ENCODE peak calls at places on chromosomes 13 and 19, in five cellular contexts. S is NCI-H1417; D is ecto neural progenitor cell; F is SHP77 treated with DMSO at 0.1 percent for 48 hours; Y is stimulated activated CD8-positive, alpha-beta memory T cell treated with anti-CD3 and anti-CD28 coated beads, Interleukin-2, amount 100 ng/mL, for 1 hour. C is an unnamed sample.

GRCh38 chr19:48896191-48896720 is 2.3 kb downstream of the TULP2 start:
- DNase-seq in S (no peak), D (peak), F (no peak), Y (no peak), C (no peak)

GRCh38 chr13:40987606-40988280 is 31.4 kb downstream of the ELF1 start:
- DNase-seq in S (no peak), D (no peak), F (no peak), Y (no peak), C (no peak)

GRCh38 chr13:90721937-90722336 is 625.5 kb upstream of the MIR17HG start:
- DNase-seq in S (no peak), D (no peak), F (no peak), Y (no peak), C (peak)

GRCh38 chr13:96781141-96781540 is 213.1 kb downstream of the OXGR1 start:
- DNase-seq in S (no peak), D (no peak), F (no peak), Y (no peak), C (no peak)

GRCh38 chr19:5001547-5002131 is 32.7 kb downstream of the KDM4B start:
- DNase-seq in S (no peak), D (no peak), F (peak), Y (no peak), C (no peak)

GRCh38 chr13:65892859-65893258 is 1337.3 kb downstream of the PCDH9 start:
- DNase-seq in S (no peak), D (no peak), F (no peak), Y (no peak), C (no peak)

GRCh38 chr19:12800873-12801465 is 631 bp downstream of the PRDX2 start:
- DNase-seq in S (peak), D (peak), F (no peak), Y (no peak), C (no peak)

GRCh38 chr19:38571682-38572081 is 46.1 kb downstream of the MAP4K1 start:
- DNase-seq in S (no peak), D (no peak), F (no peak), Y (no peak), C (no peak)

GRCh38 chr19:18741566-18742121 is 49.5 kb downstream of the COMP start:
- DNase-seq in S (peak), D (no peak), F (no peak), Y (no peak), C (peak)